ENCODE peak calls at places on chromosomes 13 and 19, in four cellular contexts. X is neural progenitor cell, P is Karpas-422, I is fibroblast of lung. Q is an unnamed sample.
A peak's percentile ranks its signal among the peaks of the same experiment; 100 is the strongest.

GRCh38 chr13:64551755-64552154 is 2678.4 kb downstream of the PCDH9 start:
- DNase-seq in X (no peak), P (no peak), I (peak; percentile 38), Q (no peak)

GRCh38 chr19:36652958-36653357 is 13.7 kb downstream of the ZNF461 start:
- DNase-seq in X (no peak), P (no peak), I (no peak), Q (no peak)

GRCh38 chr19:35114656-35115537 is 726 bp upstream of the FXYD3 start:
- DNase-seq in X (peak; percentile 85), P (peak; percentile 85), I (peak; percentile 48), Q (peak; percentile 87)

GRCh38 chr13:32019612-32020233 is 11.9 kb upstream of the FRY start:
- DNase-seq in X (peak; percentile 76), P (peak; percentile 76), I (peak; percentile 86), Q (peak; percentile 59)

GRCh38 chr13:64591981-64592380 is 2638.2 kb downstream of the PCDH9 start:
- DNase-seq in X (no peak), P (no peak), I (peak; percentile 40), Q (no peak)

GRCh38 chr19:44887648-44888047 is 3.4 kb upstream of the TOMM40 start:
- DNase-seq in X (no peak), P (no peak), I (no peak), Q (no peak)

GRCh38 chr19:49528211-49528771 is 488 bp downstream of the RCN3 start:
- DNase-seq in X (no peak), P (no peak), I (no peak), Q (no peak)

GRCh38 chr13:99857738-99858137 is 113.8 kb downstream of the ZIC5 start:
- DNase-seq in X (no peak), P (no peak), I (no peak), Q (no peak)

GRCh38 chr13:79674765-79675515 is 194.0 kb downstream of the NDFIP2 start:
- DNase-seq in X (no peak), P (no peak), I (no peak), Q (no peak)

GRCh38 chr13:36030670-36031331 is 100.4 kb downstream of the DCLK1 start:
- DNase-seq in X (peak; percentile 3), P (no peak), I (peak; percentile 85), Q (no peak)

GRCh38 chr13:34430294-34430693 is 511.8 kb upstream of the NBEA start:
- DNase-seq in X (no peak), P (no peak), I (no peak), Q (no peak)

GRCh38 chr13:99150575-99151370 is 49.9 kb upstream of the UBAC2 start:
- DNase-seq in X (no peak), P (no peak), I (peak; percentile 25), Q (no peak)

GRCh38 chr13:23828866-23829265 is 60.3 kb downstream of the MIPEP start:
- DNase-seq in X (no peak), P (no peak), I (peak; percentile 33), Q (no peak)

GRCh38 chr13:37863708-37864107 is 5.9 kb downstream of the TRPC4 start:
- DNase-seq in X (no peak), P (no peak), I (no peak), Q (no peak)

GRCh38 chr19:49573451-49573850 is 6.9 kb downstream of the NOSIP start:
- DNase-seq in X (no peak), P (no peak), I (no peak), Q (no peak)

GRCh38 chr13:90201198-90201597 is 1146.3 kb upstream of the MIR17HG start:
- DNase-seq in X (no peak), P (no peak), I (peak; percentile 47), Q (no peak)

GRCh38 chr13:66312312-66313087 is 917.6 kb downstream of the PCDH9 start:
- DNase-seq in X (no peak), P (no peak), I (peak; percentile 79), Q (no peak)

GRCh38 chr19:46221981-46222610 is 7.4 kb upstream of the IGFL1 start:
- DNase-seq in X (no peak), P (no peak), I (peak; percentile 39), Q (peak; percentile 70)

GRCh38 chr13:33721719-33722118 is 96.2 kb upstream of the RFC3 start:
- DNase-seq in X (no peak), P (peak; percentile 49), I (peak; percentile 30), Q (no peak)

GRCh38 chr13:91142572-91142971 is 204.9 kb upstream of the MIR17HG start:
- DNase-seq in X (no peak), P (no peak), I (peak; percentile 65), Q (no peak)

GRCh38 chr19:45975296-45975695 is 1.6 kb upstream of the NOVA2 start:
- DNase-seq in X (peak; percentile 46), P (no peak), I (no peak), Q (no peak)

GRCh38 chr13:35675651-35676050 is 199.2 kb upstream of the MAB21L1 start:
- DNase-seq in X (no peak), P (no peak), I (no peak), Q (no peak)

GRCh38 chr13:113369881-113370280 is 6.0 kb upstream of the GRTP1 start:
- DNase-seq in X (no peak), P (no peak), I (no peak), Q (no peak)

GRCh38 chr19:1531587-1531986 is 7.7 kb downstream of the PLK5 start:
- DNase-seq in X (no peak), P (no peak), I (no peak), Q (no peak)

GRCh38 chr13:49400755-49401659 is 42.9 kb downstream of the CAB39L start:
- DNase-seq in X (peak; percentile 22), P (peak; percentile 83), I (peak; percentile 73), Q (no peak)

GRCh38 chr19:3190921-3191805 is 5.4 kb downstream of the NCLN start:
- DNase-seq in X (no peak), P (no peak), I (no peak), Q (no peak)
- H2AFZ ChIP-seq in X (no peak overlapping the region), P (no peak overlapping the region), I (no peak overlapping the region), Q (no peak overlapping the region)

GRCh38 chr19:13040232-13040915 is 45.1 kb downstream of the NFIX start:
- DNase-seq in X (no peak), P (no peak), I (no peak), Q (no peak)
- H3K79me2 ChIP-seq in X (no peaks in the 10 kb centered on the region), P (no peaks in the 10 kb centered on the region), I (peaks cover 90% of the 10 kb centered on the region), Q (no peaks in the 10 kb centered on the region)

DNA sequence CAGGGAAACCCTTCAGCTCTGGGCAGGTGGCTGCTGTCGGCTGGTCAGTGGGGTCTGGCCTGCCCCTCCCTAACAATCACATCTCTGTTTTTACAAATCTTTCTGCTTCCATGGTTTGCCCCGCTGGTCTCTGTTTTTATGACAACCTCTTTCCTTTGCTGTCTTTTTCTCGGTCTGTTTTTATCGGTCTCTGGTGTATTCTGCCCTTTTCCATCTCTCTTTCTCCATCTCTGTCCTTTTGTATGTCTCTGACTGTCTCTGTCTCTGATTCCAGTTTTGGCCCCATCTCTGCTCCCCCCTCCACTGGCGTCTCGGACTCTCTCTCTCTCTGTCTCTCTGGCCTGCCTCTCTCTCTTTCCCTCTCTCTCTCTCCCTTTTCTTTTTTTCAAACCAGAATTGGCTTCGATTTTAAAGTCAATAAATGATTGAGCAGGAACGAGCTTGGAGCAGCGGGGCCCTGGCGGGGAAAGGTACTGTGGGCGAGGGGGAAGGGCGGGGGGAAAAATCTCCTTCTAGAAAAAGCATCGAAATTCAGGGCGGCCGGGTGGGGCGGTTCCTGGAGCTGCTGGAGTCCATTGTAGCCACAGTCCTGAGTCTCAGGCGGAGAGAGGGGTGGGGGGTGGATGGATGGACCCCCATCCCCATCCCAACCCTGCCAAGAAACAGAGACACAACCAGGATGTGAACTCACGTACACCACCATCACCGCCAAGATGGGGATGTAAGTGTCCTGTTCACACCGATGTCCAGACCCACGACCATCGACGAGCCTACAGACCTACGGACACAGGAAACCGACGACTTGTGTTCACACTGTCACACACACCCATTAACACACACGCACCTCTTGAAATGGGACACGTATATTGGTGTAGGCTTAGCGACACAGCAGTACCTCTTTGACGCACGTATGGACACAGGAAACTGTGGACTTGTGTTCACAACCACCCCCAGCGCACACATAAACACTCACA is 3.0 kb downstream of the NFIX start:
- DNase-seq in X (no peak), P (no peak), I (no peak), Q (no peak)
- H2AFZ ChIP-seq in X (no peak overlapping the region), P (no peak overlapping the region), I (no peak overlapping the region), Q (no peak overlapping the region)

GRCh38 chr19:6738726-6739389 is 622 bp upstream of the TRIP10 start:
- DNase-seq in X (peak; percentile 51), P (peak; percentile 47), I (no peak), Q (no peak)
- H3K79me2 ChIP-seq in X (peaks cover 33% of the 10 kb centered on the region), P (peaks cover 3% of the 10 kb centered on the region), I (peaks cover 7% of the 10 kb centered on the region), Q (no peaks in the 10 kb centered on the region)

DNA sequence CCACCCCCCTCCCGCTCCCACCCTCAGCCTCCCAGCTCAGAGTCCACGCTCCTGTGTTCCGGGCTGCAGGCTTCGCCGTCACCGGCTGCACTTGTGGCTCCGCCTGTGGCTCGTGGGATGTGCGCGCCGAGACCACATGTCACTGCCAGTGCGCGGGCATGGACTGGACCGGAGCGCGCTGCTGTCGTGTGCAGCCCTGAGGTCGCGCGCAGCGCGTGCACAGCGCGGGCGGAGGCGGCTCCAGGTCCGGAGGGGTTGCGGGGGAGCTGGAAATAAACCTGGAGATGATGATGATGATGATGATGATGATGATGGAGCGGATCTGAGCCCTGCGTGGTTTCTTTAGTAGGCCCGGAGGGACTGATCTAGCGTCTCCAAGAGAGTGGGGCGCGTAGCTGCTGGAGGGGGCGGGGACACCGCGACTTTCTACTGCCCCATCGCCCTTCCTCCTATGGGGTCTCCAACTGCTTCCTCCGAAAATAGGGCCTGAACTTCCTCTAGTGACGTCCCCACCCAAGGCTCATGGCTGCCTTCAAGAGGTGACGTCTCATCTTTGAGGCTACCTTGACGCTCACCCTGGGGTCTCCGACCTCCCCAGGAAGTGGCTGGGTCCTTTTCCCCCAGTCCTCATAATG is 1.4 kb downstream of the RETN start:
- DNase-seq in X (peak; percentile 69), P (no peak), I (no peak), Q (no peak)
- H2AFZ ChIP-seq in X (peak overlapping the region; percentile 95), P (no peak overlapping the region), I (no peak overlapping the region), Q (no peak overlapping the region)

DNA sequence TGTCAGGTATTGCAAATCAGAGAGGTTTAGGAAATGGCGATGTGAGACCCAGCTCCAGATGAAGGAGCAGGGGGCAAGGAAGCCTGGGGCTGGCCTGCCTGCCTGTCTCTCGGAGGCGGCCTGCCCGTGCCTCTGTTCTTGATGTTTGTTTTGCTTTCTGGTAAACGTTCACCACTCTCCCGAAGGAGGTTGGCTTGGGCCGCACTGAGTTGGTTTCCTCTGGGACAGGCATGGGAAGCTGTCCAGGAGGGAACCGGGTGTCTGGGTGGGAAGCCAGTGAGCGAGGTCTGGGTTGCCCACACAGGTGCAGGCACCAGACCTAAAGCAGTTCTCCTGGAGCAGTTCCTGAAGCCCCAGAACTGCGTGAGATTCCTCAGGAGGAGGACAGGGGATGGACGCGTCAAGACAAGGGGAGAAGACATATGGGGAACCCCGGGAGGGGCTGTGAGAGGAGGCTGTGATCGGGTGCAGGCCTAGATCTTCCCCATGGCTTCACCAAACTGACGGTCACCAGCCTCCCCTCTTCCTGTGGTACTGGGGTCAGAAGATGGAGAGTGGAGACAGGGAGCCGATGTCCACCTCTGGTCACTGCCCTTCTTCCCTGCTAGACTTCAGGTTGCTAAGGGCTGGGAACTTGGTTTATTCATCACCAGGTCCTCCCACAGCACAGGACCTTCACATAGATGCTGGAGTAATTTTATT is 15.2 kb downstream of the COL4A2 start:
- DNase-seq in X (no peak), P (no peak), I (no peak), Q (peak; percentile 15)
- H3K79me2 ChIP-seq in X (peaks cover 75% of the 10 kb centered on the region), P (no peaks in the 10 kb centered on the region), I (peaks cover 65% of the 10 kb centered on the region), Q (no peaks in the 10 kb centered on the region)

GRCh38 chr13:81713201-81713600 is 1372.3 kb upstream of the SPRY2 start:
- DNase-seq in X (no peak), P (no peak), I (no peak), Q (no peak)
- H2AFZ ChIP-seq in X (no peak overlapping the region), P (no peak overlapping the region), I (no peak overlapping the region), Q (no peak overlapping the region)

GRCh38 chr13:43095771-43096719 is 72.7 kb downstream of the DNAJC15 start:
- DNase-seq in X (no peak), P (no peak), I (peak; percentile 36), Q (no peak)
- H3K79me2 ChIP-seq in X (no peaks in the 10 kb centered on the region), P (peaks cover 96% of the 10 kb centered on the region), I (no peaks in the 10 kb centered on the region), Q (no peaks in the 10 kb centered on the region)

GRCh38 chr13:44404261-44405139 is 30.9 kb downstream of the SERP2 start:
- DNase-seq in X (peak; percentile 40), P (no peak), I (no peak), Q (peak; percentile 50)
- H2AFZ ChIP-seq in X (peak overlapping the region; percentile 95), P (no peak overlapping the region), I (no peak overlapping the region), Q (no peak overlapping the region)